ENCODE peak calls at places on chromosomes 12 and 14, in eight cellular contexts. P is stimulated activated naive CD8-positive, alpha-beta T cell treated with anti-CD3 and anti-CD28 coated beads, Interleukin-15, Interleukin-2, amounts not matched to agents 100 U/mL and 50 U/mL, for 24 hours; L is T-cell; C is T-helper 17 cell; Z is amygdala; H is H7; W is iris pigment epithelial cell; Q is neural crest cell. I is an unnamed sample.

GRCh38 chr14:100049220-100049619 is 16.0 kb upstream of the EVL start:
- DNase-seq in P (no peak), L (no peak), C (no peak), Z (no peak), H (no peak), W (peak; percentile 31), Q (no peak), I (no peak)

GRCh38 chr12:122389677-122390076 is 32.8 kb downstream of the CLIP1 start:
- DNase-seq in P (no peak), L (no peak), C (no peak), Z (no peak), H (no peak), W (peak; percentile 10), Q (no peak), I (no peak)

GRCh38 chr12:101181776-101182175 is 28.3 kb downstream of the SLC5A8 start:
- DNase-seq in P (no peak), L (no peak), C (no peak), Z (no peak), H (no peak), W (peak; percentile 3), Q (no peak), I (no peak)

GRCh38 chr12:67515679-67516363 is 132.7 kb upstream of the DYRK2 start:
- DNase-seq in P (no peak), L (peak; percentile 11), C (no peak), Z (no peak), H (no peak), W (no peak), Q (no peak), I (no peak)

GRCh38 chr12:100823988-100824387 is 29.4 kb downstream of the ANO4 start:
- DNase-seq in P (no peak), L (no peak), C (no peak), Z (no peak), H (no peak), W (peak; percentile 78), Q (no peak), I (no peak)

GRCh38 chr12:38995249-38995648 is 89.9 kb upstream of the CPNE8 start:
- DNase-seq in P (no peak), L (no peak), C (no peak), Z (no peak), H (no peak), W (no peak), Q (no peak), I (no peak)

GRCh38 chr14:70754989-70755388 is 54.3 kb downstream of the MAP3K9 start:
- DNase-seq in P (no peak), L (no peak), C (no peak), Z (no peak), H (no peak), W (peak; percentile 39), Q (no peak), I (no peak)

GRCh38 chr14:84064756-84065155 is 1465.2 kb upstream of the FLRT2 start:
- DNase-seq in P (no peak), L (no peak), C (no peak), Z (no peak), H (no peak), W (no peak), Q (no peak), I (no peak)

GRCh38 chr12:113400362-113400761 is 3.3 kb downstream of the SDS start:
- DNase-seq in P (no peak), L (no peak), C (no peak), Z (no peak), H (no peak), W (no peak), Q (no peak), I (no peak)

GRCh38 chr12:87952223-87952622 is 77.0 kb downstream of the C12orf50 start:
- DNase-seq in P (no peak), L (no peak), C (no peak), Z (no peak), H (no peak), W (no peak), Q (no peak), I (no peak)

GRCh38 chr14:101965145-101965531 is 765 bp downstream of the DYNC1H1 start:
- DNase-seq in P (peak; percentile 66), L (peak; percentile 52), C (peak; percentile 36), Z (peak; percentile 27), H (peak; percentile 84), W (peak; percentile 62), Q (peak; percentile 52), I (peak; percentile 56)

GRCh38 chr12:104167519-104168458 is 29.8 kb upstream of the NFYB start:
- DNase-seq in P (no peak), L (no peak), C (no peak), Z (no peak), H (no peak), W (no peak), Q (no peak), I (no peak)

GRCh38 chr12:58359084-58359483 is 417.7 kb downstream of the ATP23 start:
- DNase-seq in P (no peak), L (no peak), C (no peak), Z (no peak), H (no peak), W (no peak), Q (no peak), I (no peak)

GRCh38 chr14:100019156-100019882 is 45.9 kb upstream of the EVL start:
- DNase-seq in P (no peak), L (no peak), C (no peak), Z (peak; percentile 24), H (peak; percentile 27), W (peak; percentile 73), Q (no peak), I (no peak)

GRCh38 chr12:95663525-95663924 is 112.2 kb upstream of the USP44 start:
- DNase-seq in P (no peak), L (no peak), C (no peak), Z (no peak), H (no peak), W (no peak), Q (no peak), I (no peak)

GRCh38 chr12:106187155-106187789 is 48.5 kb upstream of the NUAK1 start:
- DNase-seq in P (no peak), L (no peak), C (no peak), Z (no peak), H (no peak), W (no peak), Q (no peak), I (no peak)

GRCh38 chr12:54051916-54052744 is 1.5 kb upstream of the HOXC4 start:
- DNase-seq in P (no peak), L (no peak), C (no peak), Z (no peak), H (peak; percentile 65), W (no peak), Q (no peak), I (no peak)

GRCh38 chr14:23159516-23159915 is 23.9 kb downstream of the SLC7A8 start:
- DNase-seq in P (no peak), L (no peak), C (no peak), Z (no peak), H (no peak), W (no peak), Q (no peak), I (no peak)

GRCh38 chr12:2375871-2376270 is 323.1 kb downstream of the CACNA1C start:
- DNase-seq in P (no peak), L (no peak), C (no peak), Z (no peak), H (no peak), W (no peak), Q (no peak), I (no peak)

GRCh38 chr14:103727313-103728000 is 11.8 kb downstream of the ZFYVE21 start:
- DNase-seq in P (no peak), L (no peak), C (no peak), Z (no peak), H (peak; percentile 66), W (no peak), Q (no peak), I (no peak)

GRCh38 chr14:24483604-24484252 is 24.3 kb downstream of the CMA1 start:
- DNase-seq in P (no peak), L (no peak), C (no peak), Z (no peak), H (no peak), W (no peak), Q (no peak), I (no peak)

GRCh38 chr12:66964629-66965028 is 285.8 kb upstream of the GRIP1 start:
- DNase-seq in P (peak; percentile 41), L (peak; percentile 32), C (peak; percentile 17), Z (no peak), H (no peak), W (peak; percentile 41), Q (no peak), I (peak; percentile 17)

GRCh38 chr12:124740691-124741137 is 123.0 kb downstream of the SCARB1 start:
- DNase-seq in P (peak; percentile 33), L (no peak), C (no peak), Z (no peak), H (no peak), W (peak; percentile 61), Q (no peak), I (no peak)

GRCh38 chr12:123106640-123107359 is 44.1 kb downstream of the PITPNM2 start:
- DNase-seq in P (peak; percentile 79), L (peak; percentile 27), C (peak; percentile 12), Z (no peak), H (no peak), W (no peak), Q (no peak), I (peak; percentile 41)

GRCh38 chr12:2609020-2609419 is 185.8 kb upstream of the FKBP4 start:
- DNase-seq in P (no peak), L (no peak), C (no peak), Z (no peak), H (no peak), W (no peak), Q (no peak), I (no peak)

GRCh38 chr14:95535226-95536021 is 574 bp downstream of the GLRX5 start:
- DNase-seq in P (peak; percentile 34), L (no peak), C (no peak), Z (no peak), H (peak; percentile 68), W (no peak), Q (no peak), I (no peak)

GRCh38 chr14:68426661-68427549 is 366.0 kb downstream of the ZFP36L1 start:
- DNase-seq in P (no peak), L (no peak), C (no peak), Z (no peak), H (no peak), W (no peak), Q (no peak), I (no peak)